ENCODE peak calls at places on chromosomes 4 and X, in ten cellular contexts. X, I, R, A, U, F, V, L, W and D are unnamed samples.

GRCh38 chrX:17944833-17945497 is 83.9 kb upstream of the RAI2 start:
- DNase-seq in X (no peak), I (peak), R (no peak), A (no peak), U (peak), F (no peak), V (peak), L (no peak), W (peak), D (peak)

GRCh38 chrX:85590638-85591037 is 211.2 kb upstream of the POF1B start:
- DNase-seq in X (no peak), I (no peak), R (no peak), A (no peak), U (no peak), F (no peak), V (no peak), L (no peak), W (no peak), D (no peak)

GRCh38 chr4:159685406-159686092 is 582.7 kb downstream of the RAPGEF2 start:
- DNase-seq in X (no peak), I (no peak), R (no peak), A (no peak), U (no peak), F (no peak), V (no peak), L (no peak), W (no peak), D (no peak)

GRCh38 chrX:10106801-10107200 is 50.0 kb upstream of the CLCN4 start:
- DNase-seq in X (peak), I (peak), R (no peak), A (no peak), U (no peak), F (peak), V (no peak), L (no peak), W (peak), D (peak)

GRCh38 chr4:105306158-105306781 is 159.6 kb downstream of the TET2 start:
- DNase-seq in X (no peak), I (no peak), R (no peak), A (peak), U (no peak), F (peak), V (no peak), L (no peak), W (no peak), D (peak)

GRCh38 chr4:44121210-44121609 is 327.4 kb downstream of the KCTD8 start:
- DNase-seq in X (no peak), I (no peak), R (no peak), A (no peak), U (no peak), F (no peak), V (no peak), L (no peak), W (no peak), D (no peak)

GRCh38 chr4:41538887-41539498 is 1.0 kb downstream of the LIMCH1 start:
- DNase-seq in X (no peak), I (no peak), R (no peak), A (no peak), U (no peak), F (no peak), V (no peak), L (no peak), W (no peak), D (no peak)

GRCh38 chr4:87851332-87851731 is 18.6 kb downstream of the MEPE start:
- DNase-seq in X (no peak), I (no peak), R (no peak), A (no peak), U (no peak), F (no peak), V (no peak), L (no peak), W (no peak), D (no peak)

GRCh38 chrX:84712621-84713020 is 210.4 kb upstream of the HDX start:
- DNase-seq in X (no peak), I (no peak), R (no peak), A (no peak), U (no peak), F (no peak), V (no peak), L (no peak), W (no peak), D (no peak)

GRCh38 chr4:19266566-19266965 is 985.1 kb upstream of the SLIT2 start:
- DNase-seq in X (no peak), I (no peak), R (no peak), A (no peak), U (no peak), F (no peak), V (no peak), L (no peak), W (no peak), D (no peak)

GRCh38 chr4:38768968-38769394 is 13.8 kb downstream of the TLR10 start:
- DNase-seq in X (no peak), I (peak), R (no peak), A (no peak), U (no peak), F (no peak), V (no peak), L (no peak), W (no peak), D (no peak)

GRCh38 chrX:13752141-13752540 is 17.6 kb downstream of the OFD1 start:
- DNase-seq in X (no peak), I (no peak), R (no peak), A (no peak), U (no peak), F (no peak), V (no peak), L (no peak), W (no peak), D (no peak)

GRCh38 chr4:102139932-102140331 is 205.3 kb downstream of the SLC39A8 start:
- DNase-seq in X (no peak), I (no peak), R (peak), A (no peak), U (no peak), F (no peak), V (no peak), L (no peak), W (no peak), D (no peak)

GRCh38 chr4:188346171-188346809 is 207.0 kb downstream of the TRIML1 start:
- DNase-seq in X (no peak), I (no peak), R (no peak), A (no peak), U (no peak), F (no peak), V (no peak), L (no peak), W (no peak), D (no peak)

GRCh38 chrX:109926743-109927662 is 75.9 kb upstream of the TMEM164 start:
- DNase-seq in X (no peak), I (no peak), R (no peak), A (no peak), U (no peak), F (no peak), V (no peak), L (no peak), W (no peak), D (no peak)

GRCh38 chr4:155319506-155319905 is 57.3 kb downstream of the MAP9 start:
- DNase-seq in X (no peak), I (no peak), R (no peak), A (no peak), U (no peak), F (no peak), V (no peak), L (no peak), W (no peak), D (no peak)

GRCh38 chr4:168674869-168675268 is 178.0 kb downstream of the PALLD start:
- DNase-seq in X (no peak), I (no peak), R (no peak), A (no peak), U (no peak), F (no peak), V (no peak), L (no peak), W (no peak), D (no peak)

GRCh38 chrX:3393581-3394111 is 47.2 kb upstream of the MXRA5 start:
- DNase-seq in X (no peak), I (no peak), R (peak), A (no peak), U (no peak), F (no peak), V (no peak), L (no peak), W (no peak), D (no peak)

GRCh38 chrX:41734530-41734929 is 10.5 kb downstream of the GPR82 start:
- DNase-seq in X (peak), I (peak), R (peak), A (no peak), U (peak), F (no peak), V (no peak), L (no peak), W (no peak), D (peak)

GRCh38 chrX:3609800-3610199 is 103.6 kb downstream of the PRKX start:
- DNase-seq in X (no peak), I (no peak), R (no peak), A (no peak), U (no peak), F (no peak), V (no peak), L (no peak), W (no peak), D (no peak)

GRCh38 chrX:50723006-50723405 is 91.0 kb downstream of the SHROOM4 start:
- DNase-seq in X (no peak), I (no peak), R (no peak), A (no peak), U (no peak), F (no peak), V (no peak), L (no peak), W (no peak), D (no peak)

GRCh38 chr4:153438916-153439756 is 27.0 kb upstream of the TMEM131L start:
- DNase-seq in X (peak), I (no peak), R (no peak), A (peak), U (no peak), F (peak), V (no peak), L (no peak), W (peak), D (peak)

GRCh38 chrX:115892787-115893671 is 277.5 kb upstream of the AGTR2 start:
- DNase-seq in X (no peak), I (peak), R (peak), A (no peak), U (peak), F (no peak), V (no peak), L (peak), W (peak), D (peak)

GRCh38 chrX:27350476-27350875 is 112.7 kb downstream of the PPP4R3C start:
- DNase-seq in X (no peak), I (no peak), R (no peak), A (no peak), U (no peak), F (no peak), V (peak), L (no peak), W (no peak), D (no peak)

GRCh38 chrX:35076061-35076460 is 133.5 kb downstream of the FAM47B start:
- DNase-seq in X (no peak), I (no peak), R (no peak), A (no peak), U (peak), F (no peak), V (no peak), L (no peak), W (no peak), D (no peak)

GRCh38 chr4:128060130-128060619 is 937 bp upstream of the LARP1B start:
- DNase-seq in X (no peak), I (no peak), R (no peak), A (no peak), U (peak), F (no peak), V (no peak), L (no peak), W (no peak), D (peak)

GRCh38 chr4:17111959-17112659 is 213.7 kb upstream of the LDB2 start:
- DNase-seq in X (no peak), I (peak), R (no peak), A (no peak), U (peak), F (no peak), V (peak), L (peak), W (no peak), D (peak)

GRCh38 chrX:108130889-108131288 is 39.3 kb downstream of the ATG4A start:
- DNase-seq in X (no peak), I (no peak), R (no peak), A (no peak), U (no peak), F (no peak), V (no peak), L (no peak), W (no peak), D (no peak)

GRCh38 chr4:168569066-168569908 is 72.4 kb downstream of the PALLD start:
- DNase-seq in X (no peak), I (no peak), R (no peak), A (no peak), U (peak), F (no peak), V (peak), L (no peak), W (no peak), D (no peak)

GRCh38 chrX:79270401-79270800 is 96.7 kb downstream of the ITM2A start:
- DNase-seq in X (peak), I (peak), R (no peak), A (no peak), U (peak), F (peak), V (peak), L (no peak), W (peak), D (peak)

GRCh38 chr4:144115519-144115918 is 25.0 kb downstream of the GYPA start:
- DNase-seq in X (no peak), I (no peak), R (no peak), A (no peak), U (no peak), F (no peak), V (no peak), L (no peak), W (no peak), D (no peak)

GRCh38 chr4:122914292-122914904 is 8.0 kb downstream of the NUDT6 start:
- DNase-seq in X (no peak), I (peak), R (peak), A (no peak), U (peak), F (no peak), V (peak), L (no peak), W (no peak), D (peak)

GRCh38 chr4:128394778-128395177 is 107.2 kb upstream of the PGRMC2 start:
- DNase-seq in X (no peak), I (no peak), R (no peak), A (no peak), U (no peak), F (no peak), V (no peak), L (no peak), W (no peak), D (no peak)

GRCh38 chr4:24315056-24315455 is 269.3 kb downstream of the DHX15 start:
- DNase-seq in X (no peak), I (no peak), R (no peak), A (no peak), U (no peak), F (no peak), V (no peak), L (no peak), W (no peak), D (no peak)

GRCh38 chr4:123505077-123505456 is 108.5 kb downstream of the SPRY1 start:
- DNase-seq in X (no peak), I (no peak), R (peak), A (no peak), U (peak), F (no peak), V (peak), L (no peak), W (no peak), D (no peak)

GRCh38 chrX:1323315-1323714 is 13.3 kb upstream of the IL3RA start:
- DNase-seq in X (peak), I (peak), R (no peak), A (no peak), U (peak), F (peak), V (peak), L (peak), W (peak), D (peak)

GRCh38 chr4:53015681-53016080 is 153.6 kb downstream of the RASL11B start:
- DNase-seq in X (no peak), I (peak), R (peak), A (no peak), U (peak), F (no peak), V (peak), L (no peak), W (no peak), D (peak)